ENCODE peak calls at places on chromosomes 5 and 9, in five cellular contexts. One of them, this sample, is unnamed.

GRCh38 chr9:96135071-96135825 is 166.7 kb downstream of the HSD17B3 start:
- DNase-seq in SK-N-SH: no peak
- DNase-seq in A549: no peak
- DNase-seq in IMR-90: peak; percentile 60
- DNase-seq in K562: no peak
- DNase-seq in this sample: no peak

GRCh38 chr9:437066-438015 is 222.7 kb downstream of the DOCK8 start:
- DNase-seq in IMR-90: peak; percentile 77
- DNase-seq in SK-N-SH: no peak
- DNase-seq in A549: no peak
- DNase-seq in K562: no peak
- DNase-seq in this sample: no peak

GRCh38 chr5:115246361-115246991 is 16.2 kb downstream of the PGGT1B start:
- DNase-seq in SK-N-SH: peak; percentile 42
- DNase-seq in IMR-90: peak; percentile 48
- DNase-seq in K562: peak; percentile 44
- DNase-seq in A549: peak; percentile 23
- DNase-seq in this sample: peak; percentile 7

GRCh38 chr5:53366245-53366644 is 114.2 kb upstream of the FST start:
- DNase-seq in A549: peak; percentile 63
- DNase-seq in SK-N-SH: no peak
- DNase-seq in IMR-90: peak; percentile 86
- DNase-seq in K562: no peak
- DNase-seq in this sample: no peak

GRCh38 chr9:129726322-129727160 is 26.3 kb downstream of the PTGES start:
- DNase-seq in K562: peak; percentile 88
- DNase-seq in IMR-90: peak; percentile 78
- DNase-seq in SK-N-SH: peak; percentile 97
- DNase-seq in A549: peak; percentile 87
- DNase-seq in this sample: no peak

GRCh38 chr5:85049020-85049419 is 664.3 kb upstream of the EDIL3 start:
- DNase-seq in SK-N-SH: no peak
- DNase-seq in A549: peak; percentile 12
- DNase-seq in IMR-90: peak; percentile 70
- DNase-seq in K562: no peak
- DNase-seq in this sample: no peak

GRCh38 chr9:8859416-8859815 is 1059.8 kb upstream of the DMAC1 start:
- DNase-seq in SK-N-SH: no peak
- DNase-seq in A549: no peak
- DNase-seq in K562: no peak
- DNase-seq in IMR-90: no peak
- DNase-seq in this sample: no peak

GRCh38 chr5:152686931-152687330 is 281.9 kb upstream of the NMUR2 start:
- DNase-seq in K562: no peak
- DNase-seq in IMR-90: no peak
- DNase-seq in A549: no peak
- DNase-seq in SK-N-SH: no peak
- DNase-seq in this sample: no peak

GRCh38 chr5:83844320-83845068 is 123.8 kb upstream of the HAPLN1 start:
- DNase-seq in A549: no peak
- DNase-seq in SK-N-SH: no peak
- DNase-seq in K562: no peak
- DNase-seq in IMR-90: peak; percentile 74
- DNase-seq in this sample: peak; percentile 79

GRCh38 chr5:150562832-150563231 is 54.9 kb downstream of the NDST1 start:
- DNase-seq in A549: peak; percentile 74
- DNase-seq in K562: peak; percentile 57
- DNase-seq in IMR-90: peak; percentile 59
- DNase-seq in SK-N-SH: no peak
- DNase-seq in this sample: peak; percentile 27

GRCh38 chr5:131682824-131683223 is 47.8 kb upstream of the RAPGEF6 start:
- DNase-seq in A549: no peak
- DNase-seq in IMR-90: no peak
- DNase-seq in SK-N-SH: no peak
- DNase-seq in K562: no peak
- DNase-seq in this sample: no peak

GRCh38 chr9:109010676-109011655 is 2.3 kb downstream of the CTNNAL1 start:
- DNase-seq in A549: peak; percentile 66
- DNase-seq in K562: peak; percentile 77
- DNase-seq in IMR-90: peak; percentile 93
- DNase-seq in SK-N-SH: no peak
- DNase-seq in this sample: no peak
- TF ChIP-seq RCOR1 in A549: no peak
- TF ChIP-seq RCOR1 in K562: no peak
- TF ChIP-seq RCOR1 in IMR-90: no peak
- TF ChIP-seq RCOR1 in SK-N-SH: no peak
- TF ChIP-seq RCOR1 in this sample: no peak

GRCh38 chr9:131630206-131630831 is 85.0 kb downstream of the PRRT1B start:
- DNase-seq in A549: no peak
- DNase-seq in K562: no peak
- DNase-seq in SK-N-SH: no peak
- DNase-seq in IMR-90: no peak
- DNase-seq in this sample: peak; percentile 75
- TF ChIP-seq RCOR1 in A549: no peak
- TF ChIP-seq RCOR1 in K562: no peak
- TF ChIP-seq RCOR1 in SK-N-SH: no peak
- TF ChIP-seq RCOR1 in IMR-90: no peak
- TF ChIP-seq RCOR1 in this sample: no peak

GRCh38 chr9:137432687-137433348 is 8.3 kb downstream of the ENTPD8 start:
- DNase-seq in SK-N-SH: no peak
- DNase-seq in IMR-90: no peak
- DNase-seq in A549: no peak
- DNase-seq in K562: no peak
- DNase-seq in this sample: no peak
- TF ChIP-seq RCOR1 in SK-N-SH: no peak
- TF ChIP-seq RCOR1 in IMR-90: no peak
- TF ChIP-seq RCOR1 in A549: no peak
- TF ChIP-seq RCOR1 in K562: no peak
- TF ChIP-seq RCOR1 in this sample: no peak

GRCh38 chr5:11905209-11905608 is 963 bp upstream of the CTNND2 start:
- DNase-seq in SK-N-SH: no peak
- DNase-seq in K562: no peak
- DNase-seq in A549: no peak
- DNase-seq in IMR-90: no peak
- DNase-seq in this sample: no peak

GRCh38 chr5:11902304-11902703 is 1.9 kb downstream of the CTNND2 start:
- DNase-seq in A549: no peak
- DNase-seq in SK-N-SH: no peak
- DNase-seq in IMR-90: no peak
- DNase-seq in K562: no peak
- DNase-seq in this sample: no peak

GRCh38 chr5:11904270-11904906 is at the start of gene CTNND2:
- DNase-seq in A549: peak; percentile 24
- DNase-seq in K562: no peak
- DNase-seq in SK-N-SH: peak; percentile 72
- DNase-seq in IMR-90: no peak
- DNase-seq in this sample: no peak

GRCh38 chr5:11903121-11903613 is 1.1 kb downstream of the CTNND2 start:
- DNase-seq in K562: no peak
- DNase-seq in SK-N-SH: no peak
- DNase-seq in IMR-90: no peak
- DNase-seq in A549: no peak
- DNase-seq in this sample: no peak

GRCh38 chr5:11903614-11904269 is 504 bp downstream of the CTNND2 start:
- DNase-seq in SK-N-SH: peak; percentile 68
- DNase-seq in K562: no peak
- DNase-seq in A549: peak; percentile 23
- DNase-seq in IMR-90: no peak
- DNase-seq in this sample: no peak
- TF ChIP-seq RCOR1 in SK-N-SH: no peak
- TF ChIP-seq RCOR1 in K562: no peak
- TF ChIP-seq RCOR1 in A549: no peak
- TF ChIP-seq RCOR1 in IMR-90: no peak
- TF ChIP-seq RCOR1 in this sample: no peak

GRCh38 chr5:6358434-6358820 is 19.9 kb downstream of the MED10 start:
- DNase-seq in K562: no peak
- DNase-seq in IMR-90: no peak
- DNase-seq in A549: no peak
- DNase-seq in SK-N-SH: no peak
- DNase-seq in this sample: no peak
- TF ChIP-seq RCOR1 in K562: no peak
- TF ChIP-seq RCOR1 in IMR-90: no peak
- TF ChIP-seq RCOR1 in A549: no peak
- TF ChIP-seq RCOR1 in SK-N-SH: no peak
- TF ChIP-seq RCOR1 in this sample: no peak

GRCh38 chr5:123035950-123036390 is 555 bp downstream of the PPIC start:
- DNase-seq in IMR-90: peak; percentile 29
- DNase-seq in K562: peak; percentile 11
- DNase-seq in SK-N-SH: peak; percentile 79
- DNase-seq in A549: peak; percentile 70
- DNase-seq in this sample: no peak
- TF ChIP-seq RCOR1 in IMR-90: no peak
- TF ChIP-seq RCOR1 in K562: no peak
- TF ChIP-seq RCOR1 in SK-N-SH: no peak
- TF ChIP-seq RCOR1 in A549: no peak
- TF ChIP-seq RCOR1 in this sample: no peak

GRCh38 chr9:91813261-91813795 is 136.7 kb downstream of the ROR2 start:
- DNase-seq in SK-N-SH: no peak
- DNase-seq in IMR-90: peak; percentile 22
- DNase-seq in K562: no peak
- DNase-seq in A549: no peak
- DNase-seq in this sample: no peak
- TF ChIP-seq RCOR1 in SK-N-SH: no peak
- TF ChIP-seq RCOR1 in IMR-90: no peak
- TF ChIP-seq RCOR1 in K562: no peak
- TF ChIP-seq RCOR1 in A549: no peak
- TF ChIP-seq RCOR1 in this sample: no peak

DNA sequence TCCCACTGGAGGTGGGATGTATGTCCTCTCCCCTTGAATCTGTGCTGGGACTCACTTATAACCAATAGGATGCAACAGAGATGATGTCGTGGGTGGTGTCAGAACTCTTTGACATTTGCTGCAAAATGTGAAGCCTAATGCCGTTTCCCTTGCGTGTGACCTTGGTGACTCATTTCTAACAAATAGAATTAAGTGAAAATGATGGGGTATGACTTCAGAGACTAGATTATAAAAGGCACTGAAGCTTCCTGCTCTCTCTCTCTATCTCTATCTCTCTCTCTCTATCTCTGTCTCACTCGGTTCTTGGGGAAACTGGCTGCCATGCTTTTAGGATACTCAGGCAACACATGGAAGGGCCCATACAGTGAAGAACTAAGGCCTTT is 126.2 kb upstream of the STC2 start:
- DNase-seq in K562: peak; percentile 20
- DNase-seq in IMR-90: peak; percentile 95
- DNase-seq in A549: peak; percentile 75
- DNase-seq in SK-N-SH: no peak
- DNase-seq in this sample: no peak
- TF ChIP-seq RCOR1 in K562: no peak
- TF ChIP-seq RCOR1 in IMR-90: no peak
- TF ChIP-seq RCOR1 in A549: no peak
- TF ChIP-seq RCOR1 in SK-N-SH: no peak
- TF ChIP-seq RCOR1 in this sample: no peak

DNA sequence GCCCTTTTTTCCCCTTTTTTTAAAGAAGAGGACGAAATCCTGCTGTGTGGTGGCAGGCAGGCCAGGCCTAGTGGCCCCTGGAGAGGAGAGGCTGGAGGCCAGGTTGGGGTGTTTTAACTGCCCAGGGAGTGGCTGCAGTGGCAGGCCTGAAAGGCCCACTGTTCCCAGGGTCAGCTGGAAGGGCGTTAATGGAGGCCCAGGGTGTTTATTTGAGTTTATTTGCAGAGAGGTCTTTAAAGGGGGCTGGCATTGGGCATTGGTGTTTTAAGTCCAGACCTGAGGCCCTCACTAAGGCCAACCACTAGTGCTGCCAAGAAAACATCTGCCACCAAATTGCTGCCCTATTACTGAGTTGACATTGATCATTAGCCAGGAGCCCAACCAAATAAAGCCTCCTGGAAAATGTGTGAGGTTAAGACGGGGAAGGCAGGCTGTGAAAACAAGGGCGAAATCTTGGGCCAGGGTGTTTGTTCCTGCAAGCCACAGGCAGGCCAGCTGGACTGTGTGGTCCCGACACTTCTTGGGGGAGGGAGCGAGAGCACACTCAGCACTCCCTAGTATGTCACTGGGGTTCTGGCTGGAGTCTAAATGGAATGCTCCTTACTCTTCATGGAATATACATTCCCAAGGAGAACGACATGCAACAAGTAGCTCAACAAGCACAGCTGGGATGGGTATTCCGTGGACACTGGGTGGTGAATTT is 5.1 kb downstream of the JADE2 start:
- DNase-seq in IMR-90: peak; percentile 76
- DNase-seq in A549: no peak
- DNase-seq in SK-N-SH: no peak
- DNase-seq in K562: no peak
- DNase-seq in this sample: no peak
- TF ChIP-seq RCOR1 in IMR-90: no peak
- TF ChIP-seq RCOR1 in A549: no peak
- TF ChIP-seq RCOR1 in SK-N-SH: no peak
- TF ChIP-seq RCOR1 in K562: no peak
- TF ChIP-seq RCOR1 in this sample: no peak